ENCODE peak calls at places on chromosome 15, in seven cellular contexts. L is GM23338, M is mammary epithelial cell, W is Karpas-422, K is neural progenitor cell, U is K562, S is hepatocyte. I is an unnamed sample.

GRCh38 chr15:75868019-75868418 is 24.8 kb downstream of the UBE2Q2 start:
- DNase-seq in K (no peak), M (no peak), L (no peak), S (no peak), W (no peak), U (no peak), I (no peak)

GRCh38 chr15:67098768-67099282 is 33.4 kb downstream of the SMAD3 start:
- DNase-seq in U (no peak), L (no peak), M (no peak), K (no peak), W (no peak), S (peak; percentile 60), I (no peak)

GRCh38 chr15:94480289-94480834 is 249.0 kb downstream of the MCTP2 start:
- DNase-seq in M (peak; percentile 8), U (no peak), S (peak; percentile 6), W (no peak), L (no peak), K (no peak), I (no peak)

GRCh38 chr15:65954289-65954741 is 85.0 kb downstream of the RAB11A start:
- DNase-seq in S (no peak), U (no peak), M (peak; percentile 84), K (peak; percentile 24), L (peak; percentile 79), W (no peak), I (no peak)

GRCh38 chr15:88610756-88611231 is 10.3 kb upstream of the AEN start:
- DNase-seq in M (no peak), S (no peak), L (peak; percentile 71), K (peak; percentile 71), W (no peak), U (no peak), I (no peak)

GRCh38 chr15:80913541-80913940 is 76.1 kb downstream of the MESD start:
- DNase-seq in M (no peak), K (no peak), L (no peak), U (no peak), S (no peak), W (no peak), I (no peak)

GRCh38 chr15:77138167-77138522 is 67.2 kb upstream of the TSPAN3 start:
- DNase-seq in M (peak; percentile 8), S (no peak), U (no peak), L (no peak), W (peak; percentile 4), K (no peak), I (no peak)

GRCh38 chr15:20341901-20342605 is 199.5 kb downstream of the GOLGA6L6 start:
- DNase-seq in W (no peak), S (peak; percentile 91), K (peak; percentile 45), L (no peak), M (peak; percentile 42), U (no peak), I (peak; percentile 16)

GRCh38 chr15:74529911-74530310 is 11.1 kb upstream of the ARID3B start:
- DNase-seq in S (no peak), K (no peak), W (no peak), L (no peak), U (no peak), M (peak; percentile 67), I (no peak)

GRCh38 chr15:80620931-80621330 is 74.2 kb upstream of the ABHD17C start:
- DNase-seq in M (no peak), W (no peak), U (no peak), K (no peak), S (no peak), L (no peak), I (no peak)

GRCh38 chr15:46766021-46766420 is 951.3 kb upstream of the SEMA6D start:
- DNase-seq in U (no peak), W (no peak), M (no peak), L (no peak), K (no peak), S (no peak), I (no peak)

GRCh38 chr15:100627789-100628395 is 25.5 kb downstream of the ASB7 start:
- DNase-seq in U (peak; percentile 61), L (peak; percentile 78), W (peak; percentile 89), K (peak; percentile 67), S (peak; percentile 77), M (peak; percentile 64), I (peak; percentile 63)
- H4K20me1 ChIP-seq in U (peaks cover 4% of the 10 kb centered on the region), L (no peaks in the 10 kb centered on the region), W (peaks cover 16% of the 10 kb centered on the region), K (peaks cover 6% of the 10 kb centered on the region), S (no peaks in the 10 kb centered on the region), M (no peaks in the 10 kb centered on the region), I (no peaks in the 10 kb centered on the region)

DNA sequence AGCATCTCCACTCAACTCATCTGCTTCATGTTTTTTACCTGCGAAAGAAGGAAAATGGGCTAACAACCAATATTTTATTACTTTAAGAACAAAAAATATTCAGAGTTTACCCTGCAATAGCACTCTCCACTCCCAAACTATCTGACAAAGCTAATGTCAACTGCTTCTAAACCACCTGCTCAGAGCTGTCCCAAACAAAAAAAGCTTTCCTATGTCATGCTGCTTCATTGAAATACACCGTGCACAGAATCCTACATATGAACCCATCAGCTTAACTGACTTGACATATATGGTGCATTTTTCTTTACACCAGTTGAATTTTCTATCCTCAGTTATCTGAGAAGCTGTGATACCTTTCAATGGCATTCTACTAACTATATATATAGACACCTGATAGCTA is 16.5 kb downstream of the SLTM start:
- DNase-seq in S (no peak), W (no peak), L (no peak), U (no peak), K (no peak), M (no peak), I (no peak)
- H4K20me1 ChIP-seq in S (peaks cover 10% of the 10 kb centered on the region), W (no peaks in the 10 kb centered on the region), L (peaks cover 44% of the 10 kb centered on the region), U (no peaks in the 10 kb centered on the region), K (peaks cover 6% of the 10 kb centered on the region), M (no peaks in the 10 kb centered on the region), I (peaks cover 21% of the 10 kb centered on the region)

DNA sequence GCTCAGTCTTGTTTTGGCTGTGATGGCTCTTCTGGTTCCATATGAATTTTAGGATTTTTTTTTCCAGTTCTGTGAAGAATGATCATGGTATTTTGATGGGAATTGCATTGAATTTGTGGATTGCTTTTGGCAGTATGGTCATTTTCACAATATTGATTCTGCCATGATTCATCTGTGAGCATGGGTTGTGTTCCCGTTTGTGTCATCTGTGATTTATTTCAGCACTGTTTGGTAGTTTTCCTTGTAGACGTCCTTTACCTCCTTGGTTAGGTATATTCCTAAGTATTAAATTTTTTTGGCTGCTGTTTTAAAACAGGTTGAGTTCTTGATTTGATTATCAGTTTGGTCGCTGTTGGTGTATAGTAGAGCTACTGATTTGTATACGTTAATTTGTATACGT is 18.5 kb downstream of the TCF12 start:
- DNase-seq in U (no peak), W (no peak), S (no peak), L (no peak), M (no peak), K (no peak), I (no peak)
- H4K20me1 ChIP-seq in U (peaks cover 7% of the 10 kb centered on the region), W (no peaks in the 10 kb centered on the region), S (peaks cover 52% of the 10 kb centered on the region), L (peaks cover 30% of the 10 kb centered on the region), M (no peaks in the 10 kb centered on the region), K (peaks cover 67% of the 10 kb centered on the region), I (peaks cover 30% of the 10 kb centered on the region)

GRCh38 chr15:70058642-70059360 is 38.9 kb downstream of the TLE3 start:
- DNase-seq in L (no peak), M (no peak), U (no peak), S (no peak), K (no peak), W (no peak), I (no peak)
- H4K20me1 ChIP-seq in L (peaks cover 4% of the 10 kb centered on the region), M (no peaks in the 10 kb centered on the region), U (no peaks in the 10 kb centered on the region), S (peaks cover 35% of the 10 kb centered on the region), K (peaks cover 18% of the 10 kb centered on the region), W (no peaks in the 10 kb centered on the region), I (peaks cover 30% of the 10 kb centered on the region)

GRCh38 chr15:69855601-69856000 is 242.1 kb downstream of the TLE3 start:
- DNase-seq in K (no peak), S (peak; percentile 38), W (no peak), U (no peak), M (no peak), L (no peak), I (no peak)

GRCh38 chr15:69854521-69855171 is 243.1 kb downstream of the TLE3 start:
- DNase-seq in M (no peak), K (no peak), S (peak; percentile 23), U (no peak), W (no peak), L (peak; percentile 7), I (no peak)

GRCh38 chr15:69857246-69857645 is 240.5 kb downstream of the TLE3 start:
- DNase-seq in K (no peak), W (peak; percentile 58), M (no peak), U (no peak), S (no peak), L (no peak), I (no peak)

GRCh38 chr15:69853572-69853971 is 244.1 kb downstream of the TLE3 start:
- DNase-seq in M (peak; percentile 36), U (no peak), S (peak; percentile 81), L (no peak), W (no peak), K (peak; percentile 10), I (no peak)

GRCh38 chr15:69855172-69855562 is 242.6 kb downstream of the TLE3 start:
- DNase-seq in W (no peak), L (no peak), S (no peak), M (no peak), U (no peak), K (no peak), I (no peak)
- H4K20me1 ChIP-seq in W (no peaks in the 10 kb centered on the region), L (no peaks in the 10 kb centered on the region), S (no peaks in the 10 kb centered on the region), M (no peaks in the 10 kb centered on the region), U (no peaks in the 10 kb centered on the region), K (no peaks in the 10 kb centered on the region), I (peaks cover 28% of the 10 kb centered on the region)

DNA sequence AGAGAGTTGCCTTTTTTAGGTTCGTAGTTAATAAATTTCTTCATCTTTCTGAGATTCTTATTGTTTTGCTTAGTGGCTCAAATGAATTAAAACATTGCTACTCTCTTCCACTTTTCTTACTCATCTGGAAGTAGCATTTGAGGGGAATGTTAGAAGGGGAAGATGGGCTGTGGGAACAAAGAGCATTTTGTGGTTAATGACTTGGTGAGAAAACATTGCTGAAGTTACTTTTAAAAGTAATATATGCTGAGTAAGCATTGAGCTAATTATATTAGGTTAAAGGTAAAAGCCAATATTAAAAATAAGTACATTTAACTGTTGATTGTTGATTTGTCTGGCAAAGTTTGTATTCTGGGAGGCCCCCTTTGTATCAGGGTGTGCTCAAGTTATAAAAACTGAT is 5.7 kb downstream of the MORF4L1 start:
- DNase-seq in K (no peak), W (no peak), M (peak; percentile 44), S (no peak), U (no peak), L (no peak), I (no peak)
- H4K20me1 ChIP-seq in K (peaks cover 98% of the 10 kb centered on the region), W (peaks cover 76% of the 10 kb centered on the region), M (peaks cover 39% of the 10 kb centered on the region), S (peaks cover 99% of the 10 kb centered on the region), U (peaks cover 71% of the 10 kb centered on the region), L (peaks cover 87% of the 10 kb centered on the region), I (peaks cover 97% of the 10 kb centered on the region)

GRCh38 chr15:98787190-98787589 is 138.9 kb downstream of the IGF1R start:
- DNase-seq in W (no peak), U (no peak), S (no peak), M (no peak), L (no peak), K (no peak), I (no peak)
- H4K20me1 ChIP-seq in W (no peaks in the 10 kb centered on the region), U (peaks cover 4% of the 10 kb centered on the region), S (no peaks in the 10 kb centered on the region), M (no peaks in the 10 kb centered on the region), L (peaks cover 32% of the 10 kb centered on the region), K (peaks cover 95% of the 10 kb centered on the region), I (peaks cover 40% of the 10 kb centered on the region)